ENCODE peak calls at places on chromosome 9, in ten cellular contexts. X is endothelial cell; B is stimulated activated CD4-positive, alpha-beta T cell treated with anti-CD3 and anti-CD28 coated beads, Interleukin-4, amount 100 ng/mL, for 4 hours; L is EL; Q is LHCN-M2; A is myocyte; H is cardiac fibroblast; T is T follicular helper cell; I is H7; V is NCI-H2081. S is an unnamed sample.

GRCh38 chr9:6644346-6645152 is 980 bp downstream of the GLDC start:
- DNase-seq in H (no peak), T (no peak), X (no peak), L (no peak), V (no peak), A (no peak), Q (no peak), I (peak), B (no peak), S (no peak)

GRCh38 chr9:16030513-16031185 is 477.8 kb downstream of the CCDC171 start:
- DNase-seq in V (no peak), X (no peak), I (no peak), H (peak), A (peak), T (no peak), Q (peak), L (peak), B (no peak), S (no peak)

GRCh38 chr9:93711002-93711401 is 134.6 kb downstream of the PHF2 start:
- DNase-seq in L (no peak), Q (no peak), A (no peak), X (no peak), H (no peak), I (no peak), V (no peak), B (no peak), T (no peak), S (no peak)

GRCh38 chr9:2567922-2568321 is 53.7 kb upstream of the VLDLR start:
- DNase-seq in X (no peak), L (no peak), H (no peak), I (no peak), Q (peak), A (peak), T (no peak), V (no peak), B (no peak), S (no peak)

GRCh38 chr9:105413486-105414068 is 34.3 kb upstream of the FSD1L start:
- DNase-seq in H (peak), I (peak), B (no peak), A (peak), X (no peak), T (no peak), V (no peak), Q (peak), L (peak), S (no peak)

GRCh38 chr9:26870292-26870691 is 22.3 kb downstream of the CAAP1 start:
- DNase-seq in V (no peak), H (peak), Q (peak), B (no peak), I (no peak), A (no peak), T (no peak), L (peak), X (no peak), S (no peak)

GRCh38 chr9:101578378-101578777 is 16.4 kb downstream of the PPP3R2 start:
- DNase-seq in A (peak), X (no peak), V (no peak), B (no peak), T (no peak), L (no peak), I (no peak), H (no peak), Q (peak), S (no peak)

GRCh38 chr9:123460091-123460490 is 104.1 kb downstream of the CRB2 start:
- DNase-seq in L (no peak), X (no peak), A (peak), B (no peak), T (no peak), Q (peak), V (no peak), I (no peak), H (no peak), S (no peak)

GRCh38 chr9:137785704-137786161 is 91.8 kb upstream of the CACNA1B start:
- DNase-seq in H (no peak), X (no peak), Q (no peak), L (no peak), T (no peak), A (no peak), I (peak), V (peak), B (no peak), S (no peak)

GRCh38 chr9:3696368-3696767 is 170.6 kb upstream of the RFX3 start:
- DNase-seq in V (no peak), X (no peak), I (peak), H (no peak), B (no peak), L (no peak), A (no peak), T (no peak), Q (no peak), S (no peak)

GRCh38 chr9:125889524-125890473 is 142.6 kb downstream of the PBX3 start:
- DNase-seq in I (peak), L (peak), X (peak), A (peak), H (peak), T (peak), Q (peak), V (peak), B (peak), S (peak)

GRCh38 chr9:35741740-35742139 is 7.3 kb downstream of the GBA2 start:
- DNase-seq in B (no peak), L (no peak), T (no peak), V (no peak), I (no peak), A (peak), X (no peak), H (no peak), Q (peak), S (no peak)

S was measured in NCI-H1694 treated with DMSO at 0.1 percent for 48 hours.